ENCODE peak calls at places on chromosome 15, in five cellular contexts. V, P, J, O and F are unnamed samples.

GRCh38 chr15:75694241-75695182 is 18.1 kb downstream of the CSPG4 start:
- DNase-seq in V (peak; percentile 95), P (peak; percentile 97), J (peak; percentile 82), O (peak; percentile 31), F (peak; percentile 79)

GRCh38 chr15:81410318-81410753 is 36.3 kb upstream of the TMC3 start:
- DNase-seq in V (peak; percentile 90), P (peak; percentile 85), J (peak; percentile 82), O (peak; percentile 58), F (peak; percentile 84)

GRCh38 chr15:82045179-82045891 is 483 bp downstream of the MEX3B start:
- DNase-seq in V (peak; percentile 49), P (peak; percentile 46), J (peak; percentile 44), O (peak; percentile 13), F (peak; percentile 80)

GRCh38 chr15:34318277-34319079 is 19.1 kb downstream of the SLC12A6 start:
- DNase-seq in V (peak; percentile 73), P (peak; percentile 71), J (peak; percentile 52), O (peak; percentile 39), F (peak; percentile 60)

GRCh38 chr15:80932989-80933388 is 56.6 kb downstream of the MESD start:
- DNase-seq in V (peak; percentile 52), P (no peak), J (no peak), O (no peak), F (no peak)

GRCh38 chr15:39934415-39935044 is 615 bp downstream of the EIF2AK4 start:
- DNase-seq in V (peak; percentile 29), P (peak; percentile 34), J (no peak), O (no peak), F (peak; percentile 44)

GRCh38 chr15:55917881-55918296 is 75.5 kb downstream of the NEDD4 start:
- DNase-seq in V (peak; percentile 91), P (peak; percentile 86), J (peak; percentile 50), O (no peak), F (peak; percentile 18)

GRCh38 chr15:99170476-99171065 is 65.7 kb downstream of the SYNM start:
- DNase-seq in V (no peak), P (no peak), J (no peak), O (no peak), F (no peak)

GRCh38 chr15:63514533-63514943 is 10.1 kb downstream of the USP3 start:
- DNase-seq in V (peak; percentile 90), P (peak; percentile 86), J (no peak), O (no peak), F (no peak)

GRCh38 chr15:77666296-77666660 is 33.6 kb upstream of the LINGO1 start:
- DNase-seq in V (no peak), P (no peak), J (no peak), O (no peak), F (no peak)

GRCh38 chr15:70781236-70781635 is 17.9 kb upstream of the UACA start:
- DNase-seq in V (no peak), P (no peak), J (no peak), O (no peak), F (no peak)

GRCh38 chr15:98654790-98655360 is 6.5 kb downstream of the IGF1R start:
- DNase-seq in V (no peak), P (no peak), J (no peak), O (no peak), F (no peak)

GRCh38 chr15:66139816-66140215 is 113.7 kb downstream of the MEGF11 start:
- DNase-seq in V (no peak), P (no peak), J (peak; percentile 69), O (peak; percentile 64), F (no peak)

GRCh38 chr15:43187544-43188155 is 2.4 kb downstream of the CCNDBP1 start:
- DNase-seq in V (peak; percentile 76), P (peak; percentile 72), J (peak; percentile 44), O (no peak), F (peak; percentile 64)

GRCh38 chr15:98671060-98672008 is 23.0 kb downstream of the IGF1R start:
- DNase-seq in V (peak; percentile 74), P (peak; percentile 79), J (no peak), O (no peak), F (peak; percentile 52)

GRCh38 chr15:65055201-65055870 is 10.1 kb downstream of the SLC51B start:
- DNase-seq in V (no peak), P (peak; percentile 39), J (no peak), O (no peak), F (no peak)

GRCh38 chr15:29674661-29675533 is 147.4 kb downstream of the TJP1 start:
- DNase-seq in V (peak; percentile 52), P (no peak), J (no peak), O (no peak), F (peak; percentile 94)

GRCh38 chr15:27433604-27434003 is 462.6 kb downstream of the GABRG3 start:
- DNase-seq in V (no peak), P (no peak), J (no peak), O (no peak), F (no peak)

GRCh38 chr15:61172325-61172724 is 56.8 kb downstream of the RORA start:
- DNase-seq in V (no peak), P (no peak), J (no peak), O (no peak), F (no peak)

GRCh38 chr15:74531144-74531811 is 9.7 kb upstream of the ARID3B start:
- DNase-seq in V (peak; percentile 59), P (peak; percentile 54), J (no peak), O (no peak), F (peak; percentile 54)

GRCh38 chr15:50137330-50137761 is 18.3 kb upstream of the ATP8B4 start:
- DNase-seq in V (peak; percentile 71), P (peak; percentile 98), J (no peak), O (no peak), F (no peak)